ENCODE peak calls at places on chromosomes 7 and 10, in four cellular contexts. G is endothelial cell, H is RWPE1, O is astrocyte of the spinal cord. T is an unnamed sample.

GRCh38 chr10:111921821-111922220 is 261.7 kb downstream of the GPAM start:
- DNase-seq in G (no peak), H (no peak), O (no peak), T (no peak)

GRCh38 chr7:132501956-132502355 is 74.3 kb downstream of the PLXNA4 start:
- DNase-seq in H (no peak), G (peak; percentile 21), O (no peak), T (no peak)

GRCh38 chr10:19663344-19663743 is 152.9 kb upstream of the PLXDC2 start:
- DNase-seq in H (no peak), O (no peak), G (no peak), T (no peak)

GRCh38 chr7:55130554-55131198 is 111.9 kb downstream of the EGFR start:
- DNase-seq in H (no peak), G (no peak), O (peak; percentile 93), T (no peak)

GRCh38 chr10:16686081-16686902 is 130.9 kb downstream of the RSU1 start:
- DNase-seq in G (no peak), O (no peak), H (no peak), T (no peak)

GRCh38 chr7:130112078-130112477 is 41.7 kb downstream of the KLHDC10 start:
- DNase-seq in H (no peak), G (no peak), O (no peak), T (no peak)

GRCh38 chr7:88218836-88219605 is 817 bp downstream of the SRI start:
- DNase-seq in O (peak; percentile 69), H (peak; percentile 34), G (peak; percentile 47), T (peak; percentile 46)

GRCh38 chr10:43861966-43862751 is 213.5 kb upstream of the ZNF32 start:
- DNase-seq in G (no peak), H (no peak), O (peak; percentile 82), T (no peak)

GRCh38 chr7:149662591-149663095 is 110.7 kb downstream of the ZNF467 start:
- DNase-seq in H (no peak), O (peak; percentile 33), G (peak; percentile 85), T (peak; percentile 88)

GRCh38 chr7:138785587-138786437 is 12.0 kb upstream of the TMEM213 start:
- DNase-seq in H (no peak), G (no peak), O (no peak), T (peak; percentile 45)

GRCh38 chr10:3074145-3074665 is 6.9 kb downstream of the PFKP start:
- DNase-seq in H (peak; percentile 31), O (no peak), G (no peak), T (no peak)

GRCh38 chr10:78338717-78339116 is 305.1 kb downstream of the RPS24 start:
- DNase-seq in H (no peak), O (no peak), G (no peak), T (no peak)

GRCh38 chr7:151087247-151088018 is 1.2 kb downstream of the AGAP3 start:
- DNase-seq in O (peak; percentile 44), G (no peak), H (peak; percentile 44), T (peak; percentile 59)
- TF ChIP-seq CTCF in O (peak; percentile 18), G (no peak), H (peak; percentile 76), T (no peak)

GRCh38 chr7:157759246-157759805 is 422.5 kb downstream of the DNAJB6 start:
- DNase-seq in O (no peak), G (no peak), H (no peak), T (no peak)

GRCh38 chr7:157758468-157759245 is 421.9 kb downstream of the DNAJB6 start:
- DNase-seq in H (no peak), O (no peak), G (no peak), T (no peak)

GRCh38 chr7:157762824-157763223 is 426.0 kb downstream of the DNAJB6 start:
- DNase-seq in H (no peak), G (no peak), O (no peak), T (no peak)

GRCh38 chr7:157757776-157758467 is 421.1 kb downstream of the DNAJB6 start:
- DNase-seq in O (no peak), H (no peak), G (no peak), T (no peak)

GRCh38 chr7:157760004-157760730 is 423.4 kb downstream of the DNAJB6 start:
- DNase-seq in O (no peak), G (no peak), H (no peak), T (no peak)
- TF ChIP-seq CTCF in O (no peak), G (no peak), H (no peak), T (no peak)

GRCh38 chr10:110068780-110069179 is 61.0 kb downstream of the ADD3 start:
- DNase-seq in H (no peak), G (no peak), O (no peak), T (no peak)
- TF ChIP-seq CTCF in H (no peak), G (no peak), O (no peak), T (no peak)

DNA sequence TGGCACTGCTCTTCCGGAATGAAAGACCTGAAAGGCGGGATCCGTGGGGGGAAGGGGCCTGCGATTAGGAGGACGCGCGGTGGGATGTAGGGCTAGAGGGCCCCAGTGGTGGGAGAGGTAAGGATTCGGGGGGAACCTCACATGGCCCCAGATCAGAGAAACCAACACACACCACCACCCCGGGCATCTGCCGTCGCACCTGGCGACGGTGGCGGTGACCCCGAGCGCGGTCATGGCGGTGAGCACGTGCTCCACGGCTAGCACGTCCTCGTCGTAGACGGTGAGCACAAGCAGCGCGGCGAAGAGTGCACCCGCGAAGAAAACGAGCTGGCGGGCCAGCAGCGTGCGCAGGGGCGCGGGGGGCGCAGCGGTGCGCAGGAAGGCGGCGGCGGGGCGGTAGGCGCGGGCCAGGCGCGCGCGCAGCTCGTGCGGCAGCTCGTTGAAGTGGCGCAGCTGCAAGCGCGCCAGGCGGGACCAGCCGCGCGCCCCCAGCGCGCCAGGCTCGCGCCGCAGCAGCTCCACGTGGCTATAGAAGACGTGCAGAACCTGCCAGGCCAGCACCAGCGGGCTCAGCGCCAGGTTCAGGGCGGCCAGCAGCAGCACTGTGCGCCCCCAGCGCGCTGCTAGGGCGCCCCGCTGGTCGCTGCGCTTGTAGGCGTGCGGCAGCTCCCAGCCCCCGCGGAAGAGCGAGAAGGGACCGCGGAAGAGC is 5.7 kb downstream of the ATG9B start:
- DNase-seq in G (no peak), H (no peak), O (peak; percentile 22), T (peak; percentile 58)
- TF ChIP-seq CTCF in G (peak; percentile 8), H (peak; percentile 67), O (no peak), T (no peak)

DNA sequence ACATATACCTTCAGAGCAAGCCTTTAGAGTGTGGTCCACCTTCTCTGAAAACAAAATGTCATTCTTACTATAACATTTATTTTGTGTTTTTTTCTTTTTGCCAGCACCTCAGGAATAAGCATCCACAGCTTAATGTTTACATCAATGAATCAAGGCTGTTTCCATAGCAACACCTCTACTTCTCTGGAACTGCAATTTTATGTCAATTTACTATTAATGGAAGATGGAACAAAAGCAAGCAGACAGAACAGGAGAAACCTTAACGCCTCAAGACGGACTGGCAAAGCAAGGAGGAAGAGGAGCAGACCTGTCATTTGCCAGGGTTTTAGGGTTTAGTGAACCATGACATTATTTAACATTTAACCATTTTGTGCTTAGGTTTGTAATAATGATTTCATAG is 63.1 kb downstream of the PRR15 start:
- DNase-seq in H (no peak), O (no peak), G (no peak), T (no peak)
- TF ChIP-seq CTCF in H (no peak), O (no peak), G (no peak), T (no peak)

GRCh38 chr7:128381161-128381821 is 19.8 kb upstream of the PRRT4 start:
- DNase-seq in H (peak; percentile 71), O (no peak), G (peak; percentile 63), T (no peak)
- TF ChIP-seq CTCF in H (peak; percentile 84), O (peak; percentile 70), G (peak; percentile 75), T (peak; percentile 51)